ENCODE peak calls at places on chromosomes 12 and 14, in four cellular contexts. M is HCT116, K is AG09309, W is A549. V is an unnamed sample.

GRCh38 chr12:59036973-59037807 is 116.9 kb upstream of the LRIG3 start:
- DNase-seq in M (no peak), K (no peak), W (no peak), V (peak)

GRCh38 chr14:39956372-39956771 is 524.1 kb upstream of the FBXO33 start:
- DNase-seq in M (peak), K (no peak), W (no peak), V (peak)

GRCh38 chr12:75364918-75365317 is 26.0 kb upstream of the GLIPR1L2 start:
- DNase-seq in M (no peak), K (peak), W (no peak), V (no peak)

GRCh38 chr12:69897744-69898143 is 72.7 kb downstream of the MYRFL start:
- DNase-seq in M (no peak), K (peak), W (no peak), V (no peak)

GRCh38 chr12:97502600-97502999 is 40.0 kb downstream of the RMST start:
- DNase-seq in M (no peak), K (no peak), W (no peak), V (no peak)

GRCh38 chr12:90250041-90250440 is 541.4 kb upstream of the ATP2B1 start:
- DNase-seq in M (no peak), K (no peak), W (no peak), V (no peak)

GRCh38 chr12:93390025-93390424 is 12.3 kb downstream of the NUDT4 start:
- DNase-seq in M (no peak), K (no peak), W (no peak), V (no peak)

GRCh38 chr12:131511391-131511802 is 199.5 kb upstream of the SFSWAP start:
- DNase-seq in M (peak), K (no peak), W (no peak), V (peak)

GRCh38 chr14:100975668-100976067 is 72.1 kb upstream of the RTL1 start:
- DNase-seq in M (no peak), K (no peak), W (no peak), V (no peak)

GRCh38 chr14:21068521-21069387 is 1.4 kb upstream of the ARHGEF40 start:
- DNase-seq in M (peak), K (no peak), W (peak), V (peak)

GRCh38 chr14:96246535-96246839 is 9.5 kb upstream of the BDKRB1 start:
- DNase-seq in M (no peak), K (peak), W (peak), V (no peak)

GRCh38 chr14:105529506-105530445 is 3.4 kb downstream of the TMEM121 start:
- DNase-seq in M (no peak), K (no peak), W (no peak), V (peak)

GRCh38 chr12:128259556-128260070 is 7.4 kb upstream of the TMEM132C start:
- DNase-seq in M (no peak), K (no peak), W (no peak), V (peak)

GRCh38 chr14:20857630-20858261 is 33.4 kb upstream of the RNASE3 start:
- DNase-seq in M (peak), K (no peak), W (peak), V (peak)

GRCh38 chr12:131863711-131864396 is 30.6 kb upstream of the ULK1 start:
- DNase-seq in M (no peak), K (no peak), W (no peak), V (no peak)

GRCh38 chr12:67649165-67650126 is 901 bp downstream of the DYRK2 start:
- DNase-seq in M (no peak), K (no peak), W (peak), V (peak)

GRCh38 chr14:23055621-23056256 is 1.6 kb downstream of the CDH24 start:
- DNase-seq in M (no peak), K (no peak), W (no peak), V (no peak)

GRCh38 chr12:5210179-5210917 is 166.7 kb downstream of the KCNA5 start:
- DNase-seq in M (no peak), K (no peak), W (no peak), V (no peak)

GRCh38 chr12:109255377-109255776 is 53.7 kb downstream of the FOXN4 start:
- DNase-seq in M (no peak), K (no peak), W (no peak), V (peak)

GRCh38 chr14:105418269-105419054 is 1.2 kb upstream of the MTA1 start:
- DNase-seq in M (no peak), K (no peak), W (no peak), V (no peak)

GRCh38 chr14:21089271-21089670 is 9.2 kb downstream of the ZNF219 start:
- DNase-seq in M (no peak), K (no peak), W (no peak), V (no peak)

GRCh38 chr14:93081875-93082570 is 33.7 kb downstream of the ITPK1 start:
- DNase-seq in M (no peak), K (no peak), W (no peak), V (peak)

GRCh38 chr12:28331130-28331529 is 140.9 kb downstream of the CCDC91 start:
- DNase-seq in M (no peak), K (no peak), W (no peak), V (no peak)

GRCh38 chr12:18141583-18141982 is 51.6 kb upstream of the RERGL start:
- DNase-seq in M (no peak), K (no peak), W (no peak), V (no peak)

GRCh38 chr12:116459011-116459410 is 100.2 kb upstream of the MAP1LC3B2 start:
- DNase-seq in M (no peak), K (no peak), W (no peak), V (no peak)

GRCh38 chr12:67018105-67018504 is 251.1 kb upstream of the CAND1 start:
- DNase-seq in M (no peak), K (no peak), W (no peak), V (no peak)

GRCh38 chr14:39381366-39381765 is 50.9 kb downstream of the FBXO33 start:
- DNase-seq in M (no peak), K (no peak), W (no peak), V (peak)

GRCh38 chr14:81436296-81437138 is 36.4 kb upstream of the STON2 start:
- DNase-seq in M (peak), K (no peak), W (peak), V (no peak)

GRCh38 chr14:40221428-40221827 is 789.2 kb upstream of the FBXO33 start:
- DNase-seq in M (no peak), K (no peak), W (no peak), V (no peak)

GRCh38 chr14:24312736-24313507 is 1.6 kb downstream of the LTB4R start:
- DNase-seq in M (no peak), K (no peak), W (no peak), V (peak)

GRCh38 chr12:119674560-119674959 is 6.6 kb downstream of the PRKAB1 start:
- DNase-seq in M (no peak), K (no peak), W (no peak), V (no peak)

GRCh38 chr12:2244013-2244861 is 191.4 kb downstream of the CACNA1C start:
- DNase-seq in M (peak), K (peak), W (no peak), V (no peak)

GRCh38 chr12:23099604-23100003 is 474.6 kb downstream of the ETNK1 start:
- DNase-seq in M (no peak), K (no peak), W (no peak), V (no peak)

GRCh38 chr12:124391340-124392261 is 96.7 kb downstream of the RFLNA start:
- DNase-seq in M (peak), K (no peak), W (no peak), V (peak)

GRCh38 chr12:51480978-51481377 is 56.3 kb downstream of the SLC4A8 start:
- DNase-seq in M (no peak), K (no peak), W (no peak), V (peak)

GRCh38 chr14:90423166-90423565 is 26.3 kb downstream of the CALM1 start:
- DNase-seq in M (no peak), K (no peak), W (no peak), V (no peak)

GRCh38 chr12:40947812-40948211 is 240.3 kb upstream of the PDZRN4 start:
- DNase-seq in M (no peak), K (no peak), W (no peak), V (no peak)

GRCh38 chr14:81176224-81176623 is 44.5 kb downstream of the GTF2A1 start:
- DNase-seq in M (no peak), K (no peak), W (no peak), V (no peak)

DNA sequence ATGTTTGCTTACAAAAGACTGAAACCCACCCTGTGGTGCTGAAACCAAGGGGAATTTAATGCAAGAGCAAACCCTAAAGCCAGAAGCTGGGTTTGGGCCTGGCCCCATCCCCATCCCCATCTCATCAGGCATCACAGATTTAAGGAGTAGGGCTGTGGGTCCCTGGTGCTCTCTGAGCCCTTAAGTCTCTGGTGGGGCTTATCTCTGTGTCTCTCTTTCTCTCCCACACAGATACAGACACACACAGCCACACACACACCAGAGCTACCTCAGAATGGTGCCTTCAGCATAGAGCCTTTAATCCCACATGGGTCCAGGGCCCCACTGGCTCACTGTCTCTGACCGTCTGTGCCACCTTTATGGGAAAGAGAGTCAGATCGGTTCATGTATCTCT is 237.0 kb downstream of the SLC41A2 start:
- DNase-seq in M (no peak), K (no peak), W (no peak), V (no peak)
- H3K4me3 ChIP-seq in M (no peak), K (no peak), W (no peak), V (peak)

GRCh38 chr14:68596701-68597100 is 196.2 kb downstream of the ZFP36L1 start:
- DNase-seq in M (no peak), K (no peak), W (no peak), V (no peak)

GRCh38 chr14:68598089-68598488 is 194.8 kb downstream of the ZFP36L1 start:
- DNase-seq in M (no peak), K (no peak), W (no peak), V (no peak)

GRCh38 chr14:68599896-68600620 is 192.8 kb downstream of the ZFP36L1 start:
- DNase-seq in M (no peak), K (no peak), W (no peak), V (no peak)

GRCh38 chr14:68596211-68596610 is 196.7 kb downstream of the ZFP36L1 start:
- DNase-seq in M (no peak), K (no peak), W (no peak), V (no peak)

GRCh38 chr14:68598621-68599447 is 194.0 kb downstream of the ZFP36L1 start:
- DNase-seq in M (peak), K (peak), W (peak), V (no peak)
- H3K4me3 ChIP-seq in M (peak), K (no peak), W (peak), V (no peak)

GRCh38 chr12:62816624-62817023 is 118.3 kb downstream of the PPM1H start:
- DNase-seq in M (no peak), K (no peak), W (no peak), V (no peak)

GRCh38 chr12:62813031-62813829 is 121.7 kb downstream of the PPM1H start:
- DNase-seq in M (peak), K (peak), W (peak), V (peak)

GRCh38 chr12:62814243-62814642 is 120.7 kb downstream of the PPM1H start:
- DNase-seq in M (no peak), K (no peak), W (no peak), V (no peak)

GRCh38 chr12:62817556-62818271 is 117.2 kb downstream of the PPM1H start:
- DNase-seq in M (no peak), K (peak), W (no peak), V (no peak)
- H3K4me3 ChIP-seq in M (no peak), K (peak), W (no peak), V (no peak)

GRCh38 chr12:122166422-122167327 is 7.3 kb downstream of the IL31 start:
- DNase-seq in M (no peak), K (no peak), W (no peak), V (peak)
- H3K4me3 ChIP-seq in M (no peak), K (no peak), W (no peak), V (no peak)

GRCh38 chr14:44912041-44912869 is 49.5 kb downstream of the KLHL28 start:
- DNase-seq in M (no peak), K (no peak), W (no peak), V (no peak)
- H3K4me3 ChIP-seq in M (no peak), K (peak), W (no peak), V (no peak)

GRCh38 chr12:101924647-101925046 is 47.3 kb downstream of the DRAM1 start:
- DNase-seq in M (no peak), K (no peak), W (peak), V (no peak)
- H3K4me3 ChIP-seq in M (no peak), K (no peak), W (no peak), V (no peak)

GRCh38 chr14:50529288-50530179 is 2.8 kb downstream of the MAP4K5 start:
- DNase-seq in M (no peak), K (no peak), W (no peak), V (no peak)
- H3K4me3 ChIP-seq in M (no peak), K (peak), W (no peak), V (no peak)

GRCh38 chr14:69963966-69964365 is 84.8 kb downstream of the SMOC1 start:
- DNase-seq in M (no peak), K (no peak), W (no peak), V (no peak)
- H3K4me3 ChIP-seq in M (no peak), K (no peak), W (no peak), V (no peak)

GRCh38 chr12:127145543-127145928 is 1121.4 kb upstream of the TMEM132C start:
- DNase-seq in M (no peak), K (no peak), W (no peak), V (no peak)
- H3K4me3 ChIP-seq in M (peak), K (peak), W (peak), V (no peak)

GRCh38 chr12:87660987-87661769 is 368.0 kb downstream of the C12orf50 start:
- DNase-seq in M (no peak), K (no peak), W (no peak), V (no peak)

GRCh38 chr12:87667378-87667777 is 361.8 kb downstream of the C12orf50 start:
- DNase-seq in M (no peak), K (no peak), W (no peak), V (no peak)

GRCh38 chr12:87656311-87656710 is 372.9 kb downstream of the C12orf50 start:
- DNase-seq in M (no peak), K (no peak), W (no peak), V (no peak)

GRCh38 chr12:87661770-87662402 is 367.3 kb downstream of the C12orf50 start:
- DNase-seq in M (no peak), K (no peak), W (no peak), V (no peak)
- H3K4me3 ChIP-seq in M (no peak), K (no peak), W (peak), V (no peak)

V was measured in GM12865.